ENCODE peak calls at places on chromosomes 13 and 19, in ten cellular contexts. R is RWPE1, X is brain microvascular endothelial cell, A is psoas muscle, S is IMR-90, W is tibial nerve, F is cardiac muscle cell, Y is Panc1, K is dorsolateral prefrontal cortex, O is thyroid gland. C is an unnamed sample.

GRCh38 chr19:14837391-14837790 is 2.4 kb upstream of the OR7A5 start:
- DNase-seq in F (no peak), A (no peak), S (no peak), R (no peak), Y (no peak), K (no peak), O (no peak), X (no peak), W (no peak), C (no peak)

GRCh38 chr19:33748231-33748630 is 48.4 kb upstream of the KCTD15 start:
- DNase-seq in Y (no peak), F (no peak), A (no peak), O (no peak), K (no peak), R (no peak), W (no peak), S (no peak), X (no peak), C (no peak)

GRCh38 chr13:25222740-25223139 is 50.7 kb upstream of the AMER2 start:
- DNase-seq in O (no peak), F (no peak), S (no peak), A (no peak), R (no peak), W (no peak), X (no peak), K (no peak), Y (no peak), C (no peak)

GRCh38 chr19:3250675-3251074 is 26.2 kb downstream of the CELF5 start:
- DNase-seq in F (no peak), R (peak), Y (no peak), A (no peak), O (no peak), X (no peak), W (no peak), S (no peak), K (no peak), C (no peak)

GRCh38 chr19:1512671-1513491 is at the start of gene ADAMTSL5:
- DNase-seq in O (no peak), F (peak), A (peak), X (no peak), R (peak), K (no peak), S (peak), W (no peak), Y (no peak), C (no peak)

GRCh38 chr13:50676602-50677001 is 166.9 kb downstream of the DLEU7 start:
- DNase-seq in K (no peak), X (peak), O (peak), Y (no peak), A (no peak), S (peak), R (no peak), F (no peak), W (no peak), C (no peak)

GRCh38 chr13:112605531-112605990 is 17.6 kb upstream of the TUBGCP3 start:
- DNase-seq in F (no peak), A (no peak), X (no peak), W (no peak), S (no peak), O (no peak), Y (no peak), R (no peak), K (no peak), C (no peak)

GRCh38 chr13:77733674-77734073 is 36.2 kb downstream of the SLAIN1 start:
- DNase-seq in R (no peak), W (no peak), S (no peak), O (no peak), K (no peak), Y (no peak), A (no peak), X (no peak), F (no peak), C (no peak)

GRCh38 chr13:91359071-91359470 is 11.6 kb downstream of the MIR17HG start:
- DNase-seq in A (no peak), R (no peak), K (no peak), O (no peak), S (no peak), W (no peak), Y (no peak), F (no peak), X (no peak), C (no peak)

DNA sequence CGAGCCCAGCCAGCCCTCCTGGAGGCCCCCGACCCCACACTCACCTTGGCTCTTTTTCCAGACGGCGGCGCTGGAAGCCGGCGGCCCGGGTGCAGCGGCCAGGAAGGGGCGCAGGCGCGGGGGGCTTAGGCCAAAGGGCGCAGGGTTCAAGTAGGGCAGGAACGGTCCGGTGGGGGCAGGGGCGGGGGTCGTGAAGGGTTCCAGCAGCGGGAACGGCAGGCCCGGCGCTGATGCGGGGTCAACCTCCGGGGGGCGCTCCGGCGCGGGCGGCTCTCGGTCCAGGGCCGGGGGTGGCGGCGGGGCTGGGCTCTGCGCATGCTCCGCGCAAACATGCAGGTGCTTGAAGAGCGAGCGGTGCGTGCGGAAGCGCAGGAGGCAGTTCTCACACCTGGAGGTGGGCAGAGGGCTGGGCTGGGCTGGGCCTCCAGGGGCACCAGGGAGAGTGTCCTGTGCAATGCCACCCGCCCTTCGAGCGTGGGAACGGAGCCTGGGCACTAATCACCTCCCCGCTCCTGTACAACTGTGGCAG is 2.3 kb downstream of the ZNF414 start:
- DNase-seq in X (no peak), R (no peak), Y (no peak), S (no peak), O (peak), K (no peak), F (no peak), A (no peak), W (no peak), C (no peak)
- TF ChIP-seq CTCF in X (no peak), R (no peak), Y (no peak), S (no peak), O (no peak), K (no peak), F (no peak), A (no peak), W (no peak), C (no peak)

DNA sequence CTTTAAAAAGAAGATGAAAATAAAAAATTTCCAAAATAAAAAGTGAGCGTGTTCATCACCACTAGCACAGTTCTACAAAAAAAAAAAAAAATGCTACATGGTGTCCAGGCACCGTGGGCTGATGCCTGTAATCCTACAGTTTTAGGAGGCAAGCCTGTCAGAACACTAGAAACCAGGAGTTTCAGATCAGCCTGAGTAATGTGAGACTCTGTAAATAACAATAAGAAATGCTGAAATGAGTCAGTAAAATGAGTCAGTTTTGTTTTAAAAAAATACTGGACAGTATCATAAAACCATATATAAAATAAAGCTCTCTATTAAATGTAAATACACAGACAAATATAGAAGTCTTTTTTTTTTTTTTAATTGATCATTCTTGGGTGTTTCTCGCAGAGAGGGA is 30.0 kb downstream of the ZNF91 start:
- DNase-seq in S (no peak), R (no peak), X (no peak), Y (no peak), F (no peak), A (no peak), O (no peak), W (no peak), K (no peak), C (no peak)
- H3K27ac ChIP-seq in S (no peak), R (no peak), X (no peak), Y (no peak), F (no peak), A (no peak), O (no peak), W (no peak), K (no peak), C (no peak)

GRCh38 chr19:18117692-18118378 is 20.3 kb downstream of the MAST3 start:
- DNase-seq in K (peak), Y (no peak), R (peak), X (peak), W (peak), S (peak), O (peak), F (peak), A (peak), C (peak)
- TF ChIP-seq CTCF in K (peak), Y (no peak), R (no peak), X (peak), W (no peak), S (peak), O (no peak), F (no peak), A (no peak), C (no peak)

GRCh38 chr13:100808848-100809247 is 134.3 kb upstream of the TMTC4 start:
- DNase-seq in X (no peak), Y (no peak), K (no peak), A (no peak), R (no peak), W (no peak), S (no peak), F (no peak), O (no peak), C (no peak)
- H3K27ac ChIP-seq in X (no peak), Y (no peak), K (peak), A (no peak), R (no peak), W (peak), S (no peak), F (no peak), O (no peak), C (no peak)

GRCh38 chr19:9768175-9769112 is at the start of gene ZNF846:
- DNase-seq in A (peak), S (peak), X (peak), W (peak), F (peak), R (peak), Y (peak), K (peak), O (peak), C (peak)
- TF ChIP-seq CTCF in A (no peak), S (no peak), X (no peak), W (no peak), F (no peak), R (no peak), Y (no peak), K (peak), O (no peak), C (no peak)

GRCh38 chr19:4913996-4914735 is 4.9 kb downstream of the UHRF1 start:
- DNase-seq in S (peak), Y (no peak), O (no peak), R (no peak), A (no peak), W (no peak), X (no peak), F (no peak), K (no peak), C (no peak)
- H3K27ac ChIP-seq in S (peak), Y (peak), O (no peak), R (peak), A (no peak), W (no peak), X (peak), F (no peak), K (no peak), C (no peak)

C was measured in body of pancreas.